ENCODE peak calls at places on chromosome X, in four cellular contexts. One of them, this sample, is unnamed.

GRCh38 chrX:136450050-136450830 is 37.5 kb upstream of the BRS3 start:
- DNase-seq in T-helper 2 cell: no peak
- DNase-seq in naive thymus-derived CD8-positive, alpha-beta T cell: no peak
- DNase-seq in H54: no peak
- DNase-seq in this sample: no peak

GRCh38 chrX:119145241-119145653 is 17.6 kb upstream of the KIAA1210 start:
- DNase-seq in naive thymus-derived CD8-positive, alpha-beta T cell: no peak
- DNase-seq in T-helper 2 cell: no peak
- DNase-seq in H54: peak
- DNase-seq in this sample: no peak

GRCh38 chrX:46913710-46914109 is 1.5 kb downstream of the JADE3 start:
- DNase-seq in H54: no peak
- DNase-seq in T-helper 2 cell: no peak
- DNase-seq in naive thymus-derived CD8-positive, alpha-beta T cell: no peak
- DNase-seq in this sample: no peak

GRCh38 chrX:56233682-56234081 is 1.5 kb downstream of the KLF8 start:
- DNase-seq in T-helper 2 cell: no peak
- DNase-seq in naive thymus-derived CD8-positive, alpha-beta T cell: no peak
- DNase-seq in H54: no peak
- DNase-seq in this sample: no peak

GRCh38 chrX:109793191-109793590 is 60.1 kb upstream of the ACSL4 start:
- DNase-seq in T-helper 2 cell: no peak
- DNase-seq in H54: no peak
- DNase-seq in naive thymus-derived CD8-positive, alpha-beta T cell: no peak
- DNase-seq in this sample: no peak

GRCh38 chrX:152170621-152171020 is 32.2 kb upstream of the MAGEA10 start:
- DNase-seq in T-helper 2 cell: no peak
- DNase-seq in H54: no peak
- DNase-seq in naive thymus-derived CD8-positive, alpha-beta T cell: no peak
- DNase-seq in this sample: no peak

GRCh38 chrX:53440631-53441517 is 6.7 kb upstream of the HSD17B10 start:
- DNase-seq in T-helper 2 cell: no peak
- DNase-seq in naive thymus-derived CD8-positive, alpha-beta T cell: no peak
- DNase-seq in H54: peak
- DNase-seq in this sample: peak

GRCh38 chrX:139049455-139049854 is 337.9 kb upstream of the FGF13 start:
- DNase-seq in T-helper 2 cell: no peak
- DNase-seq in H54: no peak
- DNase-seq in naive thymus-derived CD8-positive, alpha-beta T cell: no peak
- DNase-seq in this sample: no peak

GRCh38 chrX:97639526-97639925 is 755.8 kb downstream of the RPA4 start:
- DNase-seq in H54: no peak
- DNase-seq in T-helper 2 cell: no peak
- DNase-seq in naive thymus-derived CD8-positive, alpha-beta T cell: no peak
- DNase-seq in this sample: no peak

GRCh38 chrX:17542123-17542522 is 167.1 kb downstream of the NHS start:
- DNase-seq in H54: no peak
- DNase-seq in naive thymus-derived CD8-positive, alpha-beta T cell: no peak
- DNase-seq in T-helper 2 cell: no peak
- DNase-seq in this sample: no peak

GRCh38 chrX:30887288-30887687 is 1.8 kb downstream of the TAB3 start:
- DNase-seq in T-helper 2 cell: no peak
- DNase-seq in naive thymus-derived CD8-positive, alpha-beta T cell: no peak
- DNase-seq in H54: no peak
- DNase-seq in this sample: no peak

GRCh38 chrX:72306851-72307645 is 1.3 kb upstream of the CITED1 start:
- DNase-seq in naive thymus-derived CD8-positive, alpha-beta T cell: no peak
- DNase-seq in T-helper 2 cell: no peak
- DNase-seq in H54: peak
- DNase-seq in this sample: peak

GRCh38 chrX:94831364-94831763 is 1157.4 kb downstream of the FAM133A start:
- DNase-seq in naive thymus-derived CD8-positive, alpha-beta T cell: no peak
- DNase-seq in H54: no peak
- DNase-seq in T-helper 2 cell: no peak
- DNase-seq in this sample: no peak

GRCh38 chrX:14660970-14661369 is 131.6 kb downstream of the GLRA2 start:
- DNase-seq in T-helper 2 cell: no peak
- DNase-seq in naive thymus-derived CD8-positive, alpha-beta T cell: no peak
- DNase-seq in H54: no peak
- DNase-seq in this sample: no peak